ENCODE peak calls at places on chromosomes 13 and 19, in four cellular contexts. One of them, this sample, is unnamed.

GRCh38 chr13:99303863-99304521 is 3.2 kb downstream of the GPR183 start:
- DNase-seq in GM12878: no peak
- DNase-seq in K562: no peak
- DNase-seq in HepG2: no peak
- DNase-seq in this sample: no peak

GRCh38 chr19:19259741-19260140 is 13.4 kb downstream of the TM6SF2 start:
- DNase-seq in GM12878: no peak
- DNase-seq in K562: peak
- DNase-seq in HepG2: peak
- DNase-seq in this sample: peak

GRCh38 chr13:30671271-30671815 is 53.6 kb downstream of the USPL1 start:
- DNase-seq in GM12878: no peak
- DNase-seq in K562: no peak
- DNase-seq in HepG2: no peak
- DNase-seq in this sample: no peak

GRCh38 chr13:77239312-77239711 is 87.6 kb downstream of the MYCBP2 start:
- DNase-seq in GM12878: no peak
- DNase-seq in K562: no peak
- DNase-seq in HepG2: no peak
- DNase-seq in this sample: no peak

GRCh38 chr13:71320452-71320851 is 546.6 kb downstream of the DACH1 start:
- DNase-seq in GM12878: no peak
- DNase-seq in K562: no peak
- DNase-seq in HepG2: peak
- DNase-seq in this sample: peak

GRCh38 chr13:43079392-43079931 is 56.1 kb downstream of the DNAJC15 start:
- DNase-seq in GM12878: no peak
- DNase-seq in K562: no peak
- DNase-seq in HepG2: no peak
- DNase-seq in this sample: no peak

GRCh38 chr13:24134772-24135171 is 25.7 kb upstream of the SPATA13 start:
- DNase-seq in GM12878: no peak
- DNase-seq in K562: no peak
- DNase-seq in HepG2: no peak
- DNase-seq in this sample: no peak

GRCh38 chr13:69553976-69554375 is 553.6 kb upstream of the ATXN8OS start:
- DNase-seq in GM12878: no peak
- DNase-seq in K562: no peak
- DNase-seq in HepG2: no peak
- DNase-seq in this sample: no peak

GRCh38 chr13:114132419-114133121 is at the start of gene RASA3:
- DNase-seq in GM12878: no peak
- DNase-seq in K562: peak
- DNase-seq in HepG2: no peak
- DNase-seq in this sample: peak

GRCh38 chr13:104869501-104869900 is 1666.0 kb downstream of the EFNB2 start:
- DNase-seq in GM12878: no peak
- DNase-seq in K562: no peak
- DNase-seq in HepG2: no peak
- DNase-seq in this sample: no peak

GRCh38 chr13:101398920-101399319 is 17.4 kb downstream of the NALCN start:
- DNase-seq in GM12878: no peak
- DNase-seq in K562: no peak
- DNase-seq in HepG2: no peak
- DNase-seq in this sample: no peak

GRCh38 chr19:33419763-33420080 is 46.2 kb downstream of the CEBPG start:
- DNase-seq in GM12878: no peak
- DNase-seq in K562: peak
- DNase-seq in HepG2: no peak
- DNase-seq in this sample: no peak

GRCh38 chr13:110392510-110393233 is 85.6 kb downstream of the COL4A2 start:
- DNase-seq in GM12878: no peak
- DNase-seq in K562: no peak
- DNase-seq in HepG2: no peak
- DNase-seq in this sample: no peak

GRCh38 chr19:18859676-18860301 is 28.0 kb downstream of the UPF1 start:
- DNase-seq in GM12878: no peak
- DNase-seq in K562: no peak
- DNase-seq in HepG2: no peak
- DNase-seq in this sample: no peak

GRCh38 chr13:107562222-107562621 is 653.1 kb downstream of the LIG4 start:
- DNase-seq in GM12878: no peak
- DNase-seq in K562: no peak
- DNase-seq in HepG2: no peak
- DNase-seq in this sample: no peak

GRCh38 chr19:391199-391557 is 17.8 kb downstream of the C2CD4C start:
- DNase-seq in GM12878: no peak
- DNase-seq in K562: no peak
- DNase-seq in HepG2: no peak
- DNase-seq in this sample: no peak

GRCh38 chr13:76383671-76384461 is 502.3 kb downstream of the KCTD12 start:
- DNase-seq in GM12878: no peak
- DNase-seq in K562: no peak
- DNase-seq in HepG2: no peak
- DNase-seq in this sample: no peak

GRCh38 chr13:109256866-109257760 is 529.3 kb downstream of the IRS2 start:
- DNase-seq in GM12878: no peak
- DNase-seq in K562: no peak
- DNase-seq in HepG2: peak
- DNase-seq in this sample: no peak

GRCh38 chr19:54388001-54388802 is 23.5 kb upstream of the LAIR1 start:
- DNase-seq in GM12878: no peak
- DNase-seq in K562: no peak
- DNase-seq in HepG2: no peak
- DNase-seq in this sample: no peak

GRCh38 chr13:29750178-29750530 is 100.3 kb downstream of the UBL3 start:
- DNase-seq in GM12878: no peak
- DNase-seq in K562: no peak
- DNase-seq in HepG2: no peak
- DNase-seq in this sample: no peak

GRCh38 chr19:44509478-44509877 is 9.2 kb upstream of the ZNF180 start:
- DNase-seq in GM12878: no peak
- DNase-seq in K562: no peak
- DNase-seq in HepG2: no peak
- DNase-seq in this sample: no peak

GRCh38 chr13:87124785-87125074 is 546.4 kb upstream of the SLITRK5 start:
- DNase-seq in GM12878: no peak
- DNase-seq in K562: no peak
- DNase-seq in HepG2: no peak
- DNase-seq in this sample: peak

GRCh38 chr19:7917292-7918061 is 2.7 kb upstream of the SNAPC2 start:
- DNase-seq in GM12878: no peak
- DNase-seq in K562: no peak
- DNase-seq in HepG2: no peak
- DNase-seq in this sample: no peak

GRCh38 chr13:110509971-110510786 is 51.3 kb downstream of the RAB20 start:
- DNase-seq in GM12878: no peak
- DNase-seq in K562: peak
- DNase-seq in HepG2: no peak
- DNase-seq in this sample: no peak

GRCh38 chr13:42847891-42848663 is 66.7 kb downstream of the FAM216B start:
- DNase-seq in GM12878: no peak
- DNase-seq in K562: no peak
- DNase-seq in HepG2: no peak
- DNase-seq in this sample: no peak

GRCh38 chr19:31351212-31352193 is 2.3 kb upstream of the TSHZ3 start:
- DNase-seq in GM12878: no peak
- DNase-seq in K562: no peak
- DNase-seq in HepG2: no peak
- DNase-seq in this sample: no peak

GRCh38 chr19:51111606-51112005 is 3.4 kb upstream of the CTU1 start:
- DNase-seq in GM12878: no peak
- DNase-seq in K562: no peak
- DNase-seq in HepG2: peak
- DNase-seq in this sample: peak

GRCh38 chr19:11265785-11266236 is 3.5 kb upstream of the DOCK6 start:
- DNase-seq in GM12878: no peak
- DNase-seq in K562: peak
- DNase-seq in HepG2: peak
- DNase-seq in this sample: no peak

DNA sequence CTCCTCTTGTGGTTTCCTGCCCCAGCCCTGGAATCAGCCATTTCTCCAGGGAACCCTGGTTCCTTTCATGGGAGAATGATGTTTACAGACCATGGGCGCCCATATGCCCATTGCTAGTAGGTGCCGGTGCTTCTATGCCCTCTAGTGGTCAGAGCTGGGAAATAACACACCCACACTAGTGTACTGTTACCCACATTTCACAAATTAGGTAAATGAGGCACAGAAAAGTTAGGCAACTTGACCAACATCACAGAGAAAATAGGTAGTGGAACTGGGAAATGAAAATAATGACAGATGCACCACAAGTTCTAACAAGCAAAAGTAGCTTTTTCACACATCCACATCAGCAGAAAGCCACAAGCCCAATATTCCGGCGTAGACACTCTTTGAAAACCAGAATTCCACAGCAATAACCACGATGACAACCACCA is 1.3 kb upstream of the CEACAM3 start:
- DNase-seq in GM12878: peak
- DNase-seq in K562: peak
- DNase-seq in HepG2: peak
- DNase-seq in this sample: peak
- TF ChIP-seq TARDBP in GM12878: no peak
- TF ChIP-seq TARDBP in K562: no peak
- TF ChIP-seq TARDBP in HepG2: no peak
- TF ChIP-seq TARDBP in this sample: no peak

DNA sequence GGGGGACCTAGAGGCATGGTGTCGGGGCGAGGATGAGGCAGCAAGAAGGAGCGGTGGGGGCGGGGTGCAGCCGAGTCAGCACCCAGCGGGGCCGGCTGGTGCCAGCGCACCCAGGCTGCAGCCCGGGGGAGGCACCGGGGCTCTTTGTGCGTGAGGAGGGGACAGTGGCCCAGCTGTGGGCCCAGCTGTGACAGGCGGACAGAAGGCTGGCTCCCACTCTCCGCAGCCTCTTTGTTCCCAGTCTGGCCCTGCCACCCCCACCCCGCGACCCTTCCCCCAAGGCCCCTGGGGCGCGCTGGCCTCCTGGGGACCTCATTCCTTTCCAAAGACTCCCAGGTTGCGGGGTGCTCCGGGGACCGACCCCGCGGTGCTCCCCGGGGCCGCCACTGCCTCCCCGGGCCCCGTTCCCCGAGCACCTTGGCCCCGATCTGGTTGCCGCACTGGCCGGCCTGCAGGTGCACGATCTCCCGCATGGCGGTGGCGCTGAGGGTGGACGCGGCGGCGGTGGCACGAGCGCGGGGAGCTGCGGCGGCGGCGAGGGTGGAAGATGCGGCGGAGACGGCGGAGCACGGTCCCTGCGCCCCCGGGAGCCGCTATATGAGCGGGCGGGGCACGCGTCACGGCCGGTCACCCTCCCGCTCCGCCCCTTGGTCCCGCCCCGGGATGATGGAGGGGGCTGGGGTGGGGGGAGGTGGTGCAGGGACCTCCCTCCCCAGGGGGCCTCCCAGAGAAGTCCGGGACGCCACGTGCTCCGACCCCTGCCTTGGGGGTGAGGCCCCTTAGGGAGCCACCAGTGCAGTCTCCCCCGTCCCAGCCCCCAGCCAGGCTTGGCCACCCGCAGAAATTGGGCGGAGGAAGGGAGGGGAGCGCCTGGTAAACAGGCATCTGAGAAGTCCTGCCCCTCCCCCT is at the start of gene TUBB4A:
- DNase-seq in GM12878: no peak
- DNase-seq in K562: peak
- DNase-seq in HepG2: no peak
- DNase-seq in this sample: peak
- TF ChIP-seq TARDBP in GM12878: no peak
- TF ChIP-seq TARDBP in K562: no peak
- TF ChIP-seq TARDBP in HepG2: no peak
- TF ChIP-seq TARDBP in this sample: no peak

DNA sequence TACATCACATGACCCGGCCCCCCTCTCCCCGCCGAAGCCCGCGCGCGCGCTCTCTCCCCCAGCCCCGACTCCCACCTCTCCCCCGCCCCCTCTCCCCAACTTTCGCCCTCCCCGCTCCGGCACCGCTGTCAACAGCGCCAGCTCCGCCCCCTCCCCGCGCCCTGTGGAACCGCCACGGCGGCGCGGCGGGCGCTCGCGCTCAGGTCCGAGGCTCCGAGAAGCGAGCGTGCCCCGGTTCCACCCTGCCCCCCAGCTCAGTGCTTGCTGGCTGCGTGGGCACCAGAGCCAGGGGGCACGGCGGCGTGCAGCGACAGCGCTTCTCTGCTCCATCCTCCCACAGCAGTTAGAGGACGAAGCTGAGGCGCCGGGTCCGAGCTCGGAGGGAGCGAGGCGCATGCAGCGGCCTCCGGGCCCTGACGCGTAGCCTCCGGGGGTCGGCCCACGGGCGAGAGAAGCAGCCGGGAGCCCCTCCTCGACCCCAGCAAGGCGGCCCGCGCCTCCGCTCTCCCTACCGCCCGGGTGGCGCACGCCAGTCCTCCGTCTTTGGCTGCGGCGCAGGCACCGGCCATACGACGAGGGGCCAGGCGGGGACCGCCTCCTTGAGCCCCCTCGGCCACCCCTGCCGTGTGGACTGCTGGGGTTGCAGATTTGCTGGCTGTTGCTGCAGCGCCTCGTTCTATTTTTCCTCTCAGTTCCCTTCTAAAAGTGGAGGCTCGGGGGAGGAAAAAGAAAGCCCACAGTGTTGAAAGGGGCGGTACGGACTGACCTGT is 109.5 kb downstream of the KCNRG start:
- DNase-seq in GM12878: no peak
- DNase-seq in K562: peak
- DNase-seq in HepG2: peak
- DNase-seq in this sample: peak
- TF ChIP-seq TARDBP in GM12878: no peak
- TF ChIP-seq TARDBP in K562: no peak
- TF ChIP-seq TARDBP in HepG2: no peak
- TF ChIP-seq TARDBP in this sample: peak

GRCh38 chr19:20278342-20278741 is 111.3 kb downstream of the ZNF486 start:
- DNase-seq in GM12878: no peak
- DNase-seq in K562: no peak
- DNase-seq in HepG2: peak
- DNase-seq in this sample: no peak
- TF ChIP-seq TARDBP in GM12878: no peak
- TF ChIP-seq TARDBP in K562: no peak
- TF ChIP-seq TARDBP in HepG2: no peak
- TF ChIP-seq TARDBP in this sample: no peak

DNA sequence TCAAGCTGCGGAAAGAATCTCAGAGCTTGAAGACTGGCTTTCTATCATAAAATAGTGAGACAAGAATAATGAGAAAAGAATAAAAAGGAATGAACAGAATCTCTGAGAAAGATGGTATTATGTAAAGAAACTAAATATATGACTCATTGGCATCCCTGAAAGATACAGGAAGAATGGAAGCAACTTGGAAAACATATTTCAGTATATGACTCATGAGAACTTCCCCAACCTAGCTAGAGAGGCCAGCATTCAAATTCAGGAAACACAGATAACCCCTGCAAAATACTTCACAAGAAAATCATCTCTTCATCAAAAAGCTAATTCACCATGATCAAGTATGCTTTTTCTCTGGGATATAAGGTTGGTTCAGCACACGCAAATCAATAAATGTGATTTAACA is 2318.0 kb downstream of the PCDH9 start:
- DNase-seq in GM12878: no peak
- DNase-seq in K562: no peak
- DNase-seq in HepG2: no peak
- DNase-seq in this sample: no peak
- TF ChIP-seq TARDBP in GM12878: no peak
- TF ChIP-seq TARDBP in K562: no peak
- TF ChIP-seq TARDBP in HepG2: no peak
- TF ChIP-seq TARDBP in this sample: no peak

GRCh38 chr13:73168226-73168992 is 109.6 kb downstream of the KLF5 start:
- DNase-seq in GM12878: no peak
- DNase-seq in K562: no peak
- DNase-seq in HepG2: no peak
- DNase-seq in this sample: no peak
- TF ChIP-seq TARDBP in GM12878: no peak
- TF ChIP-seq TARDBP in K562: no peak
- TF ChIP-seq TARDBP in HepG2: no peak
- TF ChIP-seq TARDBP in this sample: no peak